ENCODE peak calls at places on chromosomes 6 and 20, in five cellular contexts. U is neural progenitor cell, G is uterus, R is fibroblast of lung, T is astrocyte of the spinal cord. Y is an unnamed sample.

GRCh38 chr6:29602564-29603361 is 17.8 kb downstream of the OR2H2 start:
- DNase-seq in T (no peak), R (peak; percentile 16), U (peak; percentile 85), G (no peak), Y (peak; percentile 28)

GRCh38 chr20:42678895-42679294 is 510.8 kb downstream of the PTPRT start:
- DNase-seq in T (no peak), R (no peak), U (peak; percentile 46), G (no peak), Y (no peak)

GRCh38 chr20:9218412-9219001 is 149.6 kb downstream of the PLCB4 start:
- DNase-seq in G (peak; percentile 48), T (peak; percentile 46), U (no peak), R (peak; percentile 52), Y (peak; percentile 69)

GRCh38 chr6:3517350-3517749 is 60.5 kb upstream of the SLC22A23 start:
- DNase-seq in G (no peak), R (peak; percentile 93), T (peak; percentile 83), U (no peak), Y (peak; percentile 92)

GRCh38 chr6:13500264-13500663 is 12.9 kb upstream of the GFOD1 start:
- DNase-seq in T (no peak), R (no peak), U (no peak), G (no peak), Y (no peak)

GRCh38 chr6:147055821-147056392 is 148.3 kb upstream of the STXBP5 start:
- DNase-seq in U (no peak), R (no peak), T (no peak), G (no peak), Y (no peak)

GRCh38 chr6:45631396-45631795 is 253.7 kb upstream of the SUPT3H start:
- DNase-seq in T (no peak), G (no peak), U (no peak), R (no peak), Y (peak; percentile 71)

GRCh38 chr6:121670511-121670910 is 235.1 kb downstream of the GJA1 start:
- DNase-seq in U (no peak), R (peak; percentile 69), G (no peak), T (peak; percentile 55), Y (no peak)

GRCh38 chr6:166297606-166298005 is 10.6 kb downstream of the PRR18 start:
- DNase-seq in R (no peak), U (no peak), T (no peak), G (no peak), Y (no peak)

GRCh38 chr6:119078449-119079287 is at the start of gene FAM184A:
- DNase-seq in T (peak; percentile 54), R (peak; percentile 63), G (peak; percentile 49), U (peak; percentile 89), Y (peak; percentile 55)

GRCh38 chr6:30061766-30062458 is 847 bp downstream of the POLR1H start:
- DNase-seq in U (no peak), R (peak; percentile 32), G (peak; percentile 16), T (peak; percentile 29), Y (peak; percentile 41)

GRCh38 chr6:161029195-161029809 is 37.7 kb downstream of the MAP3K4 start:
- DNase-seq in R (peak; percentile 91), G (peak; percentile 55), T (peak; percentile 89), U (no peak), Y (peak; percentile 99)

GRCh38 chr6:167760979-167761793 is 65.5 kb upstream of the AFDN start:
- DNase-seq in G (peak; percentile 48), T (peak; percentile 30), R (peak; percentile 75), U (no peak), Y (peak; percentile 69)

GRCh38 chr20:35306931-35307517 is 14.8 kb upstream of the FAM83C start:
- DNase-seq in G (no peak), U (peak; percentile 83), R (peak; percentile 87), T (peak; percentile 76), Y (peak; percentile 75)

GRCh38 chr20:3705491-3705969 is 6.9 kb downstream of the SIGLEC1 start:
- DNase-seq in R (no peak), U (no peak), T (no peak), G (no peak), Y (no peak)

GRCh38 chr6:21680611-21681010 is 87.1 kb downstream of the SOX4 start:
- DNase-seq in G (no peak), R (no peak), U (no peak), T (no peak), Y (no peak)

GRCh38 chr6:15017251-15017650 is 228.6 kb upstream of the JARID2 start:
- DNase-seq in R (no peak), G (no peak), T (peak; percentile 11), U (peak; percentile 89), Y (peak; percentile 3)

GRCh38 chr20:1390552-1391403 is 2.1 kb downstream of the FKBP1A start:
- DNase-seq in U (no peak), G (no peak), R (no peak), T (no peak), Y (no peak)

GRCh38 chr20:33852971-33853813 is 42.0 kb downstream of the CHMP4B start:
- DNase-seq in T (no peak), R (no peak), U (no peak), G (no peak), Y (no peak)

DNA sequence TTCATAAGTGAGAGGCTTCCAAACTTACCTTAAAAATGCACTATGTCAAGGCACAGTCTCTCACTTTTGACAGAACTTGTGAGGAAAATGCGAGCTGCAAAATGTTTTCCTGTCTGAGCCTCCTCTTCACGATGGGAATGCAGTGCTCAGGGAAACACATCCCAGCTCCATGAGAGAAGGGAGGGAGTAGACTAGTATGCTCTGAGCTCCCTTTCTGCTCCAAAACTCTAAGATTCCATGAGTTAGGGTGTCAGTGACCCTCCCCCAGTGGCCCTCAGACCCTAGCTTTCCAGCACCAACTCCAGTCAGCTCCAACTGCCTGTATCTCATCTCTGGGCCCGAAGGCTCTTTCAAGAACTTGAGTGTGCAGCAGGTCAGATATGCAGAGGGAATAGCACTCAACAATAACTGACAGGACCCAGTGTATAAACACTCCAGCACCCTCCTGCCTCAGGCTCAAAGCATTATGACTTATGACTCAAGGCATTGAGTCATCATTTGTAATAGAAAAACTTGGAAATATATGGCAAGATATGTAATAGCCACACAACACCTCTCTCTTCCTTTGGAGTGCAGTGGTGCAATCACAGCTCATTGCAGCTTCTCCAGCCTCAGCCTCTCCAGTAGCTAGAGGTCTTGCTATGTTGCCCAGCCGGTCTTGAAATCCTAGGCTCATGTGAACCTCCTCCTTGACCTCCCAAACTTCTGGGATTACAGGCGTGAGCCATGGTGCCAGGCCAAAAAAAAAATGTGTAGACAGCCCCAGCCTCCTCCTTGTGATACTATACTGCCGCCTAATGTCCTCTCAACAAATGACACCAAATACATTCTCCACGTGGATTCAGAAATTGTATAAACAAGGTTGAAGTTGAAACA is 16.7 kb upstream of the ENTPD6 start:
- DNase-seq in R (peak; percentile 98), U (peak; percentile 71), G (peak; percentile 41), T (peak; percentile 83), Y (peak; percentile 82)
- TF ChIP-seq CTCF in R (peak; percentile 95), U (peak; percentile 91), G (peak; percentile 59), T (peak; percentile 82), Y (peak; percentile 88)

DNA sequence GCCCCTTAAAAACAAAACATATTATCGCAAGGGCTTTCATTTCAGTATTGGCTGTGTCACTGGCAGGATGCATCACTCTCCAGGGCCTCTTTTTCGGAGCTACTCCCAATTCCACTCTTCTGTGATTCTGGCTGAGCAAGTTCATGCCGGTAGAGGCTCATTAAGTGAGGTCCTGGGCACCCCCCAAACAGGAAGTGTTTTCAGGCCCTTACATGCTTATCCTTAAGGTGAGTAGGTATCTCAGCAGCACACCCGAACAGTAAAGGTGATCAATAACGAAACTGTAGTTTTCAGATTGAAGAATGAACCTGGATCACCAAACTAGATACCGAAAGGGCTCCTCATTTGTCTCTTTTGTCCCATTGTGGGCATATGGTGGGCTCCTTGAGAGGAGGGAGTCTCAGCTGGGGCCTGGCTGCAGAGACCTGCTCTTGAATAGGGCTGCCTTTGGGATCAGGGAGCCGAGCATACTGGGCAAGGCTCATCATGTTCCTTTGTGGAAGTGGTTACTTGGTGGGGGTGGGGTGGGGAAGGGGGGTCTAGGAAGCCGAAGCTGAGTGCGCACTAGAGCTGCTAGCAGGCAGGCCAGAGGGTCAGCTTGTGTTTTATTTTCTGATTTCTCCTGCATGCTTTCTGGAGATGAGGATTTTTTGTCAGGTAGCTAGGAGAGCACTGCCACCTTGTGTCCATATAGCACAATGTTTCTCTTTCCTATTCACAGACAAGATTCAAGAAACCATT is 65.2 kb downstream of the CDS2 start:
- DNase-seq in R (peak; percentile 88), U (peak; percentile 70), G (peak; percentile 48), T (peak; percentile 77), Y (peak; percentile 85)
- TF ChIP-seq CTCF in R (peak; percentile 71), U (peak; percentile 74), G (peak; percentile 87), T (peak; percentile 67), Y (peak; percentile 73)

GRCh38 chr20:49320460-49320859 is 42.6 kb upstream of the ZNFX1 start:
- DNase-seq in T (peak; percentile 36), G (no peak), U (peak; percentile 74), R (peak; percentile 31), Y (peak; percentile 47)
- TF ChIP-seq CTCF in T (peak; percentile 50), G (no peak), U (peak; percentile 48), R (peak; percentile 36), Y (peak; percentile 55)

GRCh38 chr6:100257661-100258395 is 206.9 kb downstream of the SIM1 start:
- DNase-seq in U (peak; percentile 64), G (no peak), T (peak; percentile 86), R (peak; percentile 63), Y (peak; percentile 48)
- TF ChIP-seq CTCF in U (peak; percentile 32), G (no peak), T (no peak), R (no peak), Y (peak; percentile 26)

GRCh38 chr6:41185991-41186675 is 14.8 kb downstream of the TREML2 start:
- DNase-seq in R (no peak), U (no peak), G (no peak), T (no peak), Y (no peak)

GRCh38 chr6:41177695-41178094 is 14.8 kb upstream of the TREM2 start:
- DNase-seq in R (peak; percentile 7), G (no peak), T (no peak), U (no peak), Y (no peak)

GRCh38 chr6:41181566-41181965 is 18.6 kb upstream of the TREM2 start:
- DNase-seq in T (no peak), R (no peak), G (no peak), U (no peak), Y (no peak)

GRCh38 chr6:41184761-41185160 is 16.2 kb downstream of the TREML2 start:
- DNase-seq in T (no peak), U (no peak), R (no peak), G (no peak), Y (no peak)

DNA sequence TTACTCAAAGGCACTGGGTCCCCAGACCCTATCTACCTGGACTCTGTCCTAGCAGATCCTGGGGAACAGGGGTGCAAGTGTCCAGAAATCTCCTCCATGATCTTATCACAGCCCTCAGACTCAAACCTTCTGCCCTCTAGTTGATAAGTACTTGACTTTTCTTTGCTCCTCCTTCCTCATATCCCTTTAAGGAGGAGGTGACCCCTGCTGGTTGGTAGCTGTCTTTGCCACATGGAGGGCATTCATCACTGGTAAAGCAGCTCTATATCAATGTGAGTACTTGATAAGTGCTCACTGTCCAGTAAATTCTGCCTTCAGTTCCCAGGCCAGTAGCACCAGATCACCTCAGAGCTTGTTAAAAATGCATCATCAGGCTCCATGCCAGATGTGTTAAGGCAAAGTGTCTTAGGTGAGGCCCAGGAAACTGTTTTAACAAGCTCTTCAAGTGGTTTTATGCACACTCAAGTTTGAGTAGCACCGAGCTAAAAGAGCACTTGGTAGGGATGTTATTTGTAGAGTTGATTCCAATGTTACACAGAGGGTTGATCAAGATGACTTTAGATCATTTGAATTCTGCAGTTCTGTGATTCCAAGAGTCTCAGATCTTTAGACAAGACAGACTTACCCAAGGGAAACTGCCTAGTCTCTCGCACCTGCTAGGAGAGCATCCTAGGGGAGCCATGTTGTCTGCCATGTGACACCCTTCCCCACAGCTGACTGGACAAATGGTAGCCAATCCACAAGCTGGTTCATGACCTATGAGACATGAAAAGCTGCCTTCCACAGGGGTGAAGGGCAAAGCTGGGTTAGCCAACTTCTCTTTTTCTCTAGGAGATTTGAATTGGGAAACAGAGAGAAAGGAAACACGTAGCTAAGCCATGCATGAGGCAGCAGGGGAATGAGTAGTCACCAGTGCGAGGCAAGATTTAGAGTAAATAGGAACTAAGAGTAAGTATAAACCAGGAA is 18.6 kb downstream of the TREML2 start:
- DNase-seq in U (peak; percentile 62), R (peak; percentile 51), G (no peak), T (peak; percentile 33), Y (peak; percentile 62)
- TF ChIP-seq CTCF in U (peak; percentile 66), R (peak; percentile 50), G (no peak), T (peak; percentile 67), Y (peak; percentile 76)

Y was measured in fibroblast of villous mesenchyme.